ENCODE peak calls at places on chromosomes 5 and 9, in four cellular contexts. F, V, P and C are unnamed samples.

GRCh38 chr9:135468866-135469521 is 10.6 kb upstream of the PPP1R26 start:
- DNase-seq in V (no peak), P (no peak), F (no peak), C (no peak)

GRCh38 chr9:120486347-120486746 is 93.6 kb downstream of the CDK5RAP2 start:
- DNase-seq in F (no peak), V (no peak), P (no peak), C (no peak)

GRCh38 chr9:124290053-124290581 is 32.4 kb downstream of the NEK6 start:
- DNase-seq in V (no peak), P (no peak), F (no peak), C (no peak)

GRCh38 chr9:459491-460444 is 245.1 kb downstream of the DOCK8 start:
- DNase-seq in P (no peak), V (no peak), F (no peak), C (no peak)

GRCh38 chr5:62937661-62938558 is 359.3 kb downstream of the LRRC70 start:
- DNase-seq in P (no peak), F (no peak), V (no peak), C (no peak)

GRCh38 chr5:125835293-125836172 is 587.7 kb upstream of the GRAMD2B start:
- DNase-seq in P (peak; percentile 32), V (no peak), F (no peak), C (no peak)

GRCh38 chr9:35689601-35690446 is at the start of gene TPM2:
- DNase-seq in V (peak; percentile 62), P (peak; percentile 50), F (no peak), C (no peak)

GRCh38 chr5:42756630-42757601 is at the start of gene CCDC152:
- DNase-seq in V (no peak), F (no peak), P (no peak), C (no peak)

GRCh38 chr5:131773805-131774204 is 23.0 kb downstream of the FNIP1 start:
- DNase-seq in V (no peak), F (no peak), P (no peak), C (no peak)

GRCh38 chr9:35341585-35341984 is 148.3 kb upstream of the RUSC2 start:
- DNase-seq in P (no peak), F (peak; percentile 40), V (peak; percentile 67), C (peak; percentile 72)

GRCh38 chr5:75536694-75537360 is 25.1 kb downstream of the POLK start:
- DNase-seq in F (no peak), V (no peak), P (no peak), C (no peak)

GRCh38 chr9:27151693-27152397 is 42.8 kb downstream of the TEK start:
- DNase-seq in F (no peak), V (no peak), P (no peak), C (peak; percentile 8)

GRCh38 chr5:16935271-16936149 is 578 bp downstream of the MYO10 start:
- DNase-seq in V (no peak), F (no peak), P (peak; percentile 64), C (no peak)

GRCh38 chr5:151589878-151590570 is 1.1 kb downstream of the FAT2 start:
- DNase-seq in P (no peak), V (no peak), F (no peak), C (no peak)

GRCh38 chr5:101271416-101271815 is 368.3 kb upstream of the ST8SIA4 start:
- DNase-seq in V (no peak), F (no peak), P (no peak), C (no peak)

GRCh38 chr5:143066556-143067281 is 296.5 kb downstream of the ARHGAP26 start:
- DNase-seq in P (no peak), F (no peak), V (no peak), C (no peak)

GRCh38 chr9:132192728-132193127 is 30.9 kb downstream of the NTNG2 start:
- DNase-seq in V (no peak), P (no peak), F (no peak), C (no peak)

GRCh38 chr5:157342822-157343402 is 77.0 kb downstream of the CYFIP2 start:
- DNase-seq in P (peak; percentile 30), F (no peak), V (no peak), C (no peak)

GRCh38 chr9:113520109-113520642 is 56.6 kb downstream of the RGS3 start:
- DNase-seq in F (no peak), V (peak; percentile 43), P (no peak), C (no peak)

GRCh38 chr5:168128556-168128955 is 162.9 kb upstream of the WWC1 start:
- DNase-seq in V (no peak), F (no peak), P (no peak), C (no peak)

GRCh38 chr5:150122158-150122510 is 33.5 kb downstream of the PDGFRB start:
- DNase-seq in V (no peak), P (peak; percentile 89), F (no peak), C (no peak)

GRCh38 chr9:18255747-18256146 is 218.2 kb upstream of the ADAMTSL1 start:
- DNase-seq in F (no peak), P (no peak), V (no peak), C (no peak)

GRCh38 chr9:18253950-18254349 is 220.0 kb upstream of the ADAMTSL1 start:
- DNase-seq in V (no peak), P (no peak), F (no peak), C (no peak)

GRCh38 chr9:18250051-18250450 is 223.9 kb upstream of the ADAMTSL1 start:
- DNase-seq in P (no peak), V (no peak), F (no peak), C (no peak)

GRCh38 chr9:18256574-18256973 is 217.4 kb upstream of the ADAMTSL1 start:
- DNase-seq in F (no peak), V (no peak), P (peak; percentile 26), C (no peak)

DNA sequence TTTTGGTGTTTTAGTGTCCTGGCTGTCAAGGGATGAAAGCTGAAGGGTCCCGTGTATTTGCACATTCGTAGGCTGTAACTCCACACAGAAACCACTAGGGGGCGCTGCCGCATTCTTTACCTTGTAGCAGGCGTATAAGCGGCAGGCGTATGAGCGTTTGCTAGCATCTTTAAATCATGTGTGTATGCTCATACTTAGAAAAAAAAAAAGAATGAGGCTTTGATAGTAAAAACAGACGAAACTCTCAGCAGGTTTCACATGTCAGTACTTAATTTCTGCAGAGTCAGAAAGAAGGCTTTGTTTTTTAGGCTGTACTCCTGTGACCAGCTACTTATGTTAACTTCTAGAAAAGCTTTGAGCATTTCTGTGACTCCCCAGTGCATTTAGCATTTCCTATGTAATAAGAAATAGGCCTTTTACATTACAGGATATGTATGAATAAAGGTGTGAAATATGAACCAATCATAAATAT is 218.8 kb upstream of the ADAMTSL1 start:
- DNase-seq in P (peak; percentile 82), V (peak; percentile 28), F (peak; percentile 41), C (peak; percentile 70)
- H3K4me3 ChIP-seq in P (no peak overlapping the region), V (no peak overlapping the region), F (no peak overlapping the region), C (no peak overlapping the region)

GRCh38 chr5:35849850-35850249 is 6.8 kb upstream of the IL7R start:
- DNase-seq in V (no peak), P (no peak), F (no peak), C (no peak)

GRCh38 chr5:35852084-35852734 is 4.5 kb upstream of the IL7R start:
- DNase-seq in F (no peak), P (no peak), V (no peak), C (no peak)

GRCh38 chr5:35853652-35854051 is 3.0 kb upstream of the IL7R start:
- DNase-seq in F (no peak), V (no peak), P (no peak), C (no peak)

GRCh38 chr5:35854248-35854647 is 2.4 kb upstream of the IL7R start:
- DNase-seq in F (no peak), V (no peak), P (no peak), C (no peak)

DNA sequence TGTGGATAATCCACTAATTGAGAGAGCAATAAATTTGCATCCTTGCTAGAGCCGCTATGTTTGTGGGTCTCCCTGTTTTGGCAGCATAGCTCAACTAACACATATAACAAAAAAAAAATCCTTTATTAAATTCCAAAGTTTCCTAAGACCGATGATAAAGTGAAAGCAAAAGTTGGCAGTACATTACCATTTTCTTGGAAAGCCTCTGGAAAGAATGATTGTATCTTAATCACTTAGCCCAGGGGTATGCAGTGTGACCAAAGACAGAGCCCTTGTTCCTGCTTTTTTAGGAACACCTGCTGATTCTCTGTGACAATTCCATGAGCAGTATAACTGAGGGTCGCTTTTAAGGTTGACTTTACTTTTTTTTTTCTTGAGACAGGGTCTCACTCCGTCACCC is 5.4 kb upstream of the IL7R start:
- DNase-seq in P (no peak), F (no peak), V (no peak), C (no peak)
- H3K4me3 ChIP-seq in P (no peak overlapping the region), F (peak overlapping the region; percentile 13), V (peak overlapping the region; percentile 46), C (peak overlapping the region; percentile 31)

GRCh38 chr9:91736311-91736710 is 213.7 kb downstream of the ROR2 start:
- DNase-seq in V (no peak), F (no peak), P (no peak), C (no peak)
- H3K4me3 ChIP-seq in V (no peak overlapping the region), F (no peak overlapping the region), P (no peak overlapping the region), C (no peak overlapping the region)

GRCh38 chr9:129609486-129610192 is 11.3 kb downstream of the C9orf50 start:
- DNase-seq in P (peak; percentile 76), F (no peak), V (no peak), C (no peak)
- H3K4me3 ChIP-seq in P (peak overlapping the region; percentile 57), F (peak overlapping the region; percentile 61), V (peak overlapping the region; percentile 77), C (peak overlapping the region; percentile 26)